ENCODE peak calls at places on chromosome 1, in five cellular contexts. L is body of pancreas, H is AG04450, W is PC-3, G is stomach. B is an unnamed sample.

GRCh38 chr1:107936498-107937481 is 28.2 kb downstream of the VAV3 start:
- DNase-seq in L (no peak), H (peak), W (peak), G (peak), B (peak)

GRCh38 chr1:23436520-23437354 is 12.2 kb upstream of the TCEA3 start:
- DNase-seq in L (peak), H (no peak), W (no peak), G (peak), B (peak)

GRCh38 chr1:181104790-181105133 is 16.3 kb downstream of the IER5 start:
- DNase-seq in L (peak), H (no peak), W (no peak), G (no peak), B (no peak)

GRCh38 chr1:240998024-240998423 is 359.0 kb downstream of the RGS7 start:
- DNase-seq in L (no peak), H (no peak), W (peak), G (no peak), B (no peak)

GRCh38 chr1:197304626-197305200 is 36.7 kb downstream of the CRB1 start:
- DNase-seq in L (no peak), H (no peak), W (no peak), G (no peak), B (no peak)

GRCh38 chr1:204637985-204638356 is 47.6 kb downstream of the LRRN2 start:
- DNase-seq in L (no peak), H (no peak), W (no peak), G (no peak), B (no peak)

GRCh38 chr1:90919900-90920299 is 101.9 kb downstream of the ZNF644 start:
- DNase-seq in L (no peak), H (no peak), W (no peak), G (no peak), B (no peak)

GRCh38 chr1:248821101-248821500 is 4.6 kb downstream of the SH3BP5L start:
- DNase-seq in L (no peak), H (no peak), W (peak), G (no peak), B (no peak)

GRCh38 chr1:64595871-64596515 is 126.1 kb downstream of the CACHD1 start:
- DNase-seq in L (no peak), H (no peak), W (no peak), G (no peak), B (no peak)

GRCh38 chr1:162847839-162848453 is 13.0 kb downstream of the CCDC190 start:
- DNase-seq in L (peak), H (peak), W (peak), G (peak), B (peak)

GRCh38 chr1:23590058-23590783 is 30.9 kb upstream of the ID3 start:
- DNase-seq in L (no peak), H (no peak), W (no peak), G (no peak), B (no peak)

GRCh38 chr1:159211331-159212136 is 6.9 kb downstream of the ACKR1 start:
- DNase-seq in L (peak), H (no peak), W (peak), G (peak), B (no peak)

GRCh38 chr1:187053876-187054275 is 225.1 kb downstream of the PLA2G4A start:
- DNase-seq in L (no peak), H (no peak), W (no peak), G (no peak), B (no peak)

GRCh38 chr1:67441183-67441582 is 11.0 kb upstream of the SERBP1 start:
- DNase-seq in L (peak), H (no peak), W (peak), G (peak), B (no peak)

GRCh38 chr1:99306644-99307043 is 42.4 kb downstream of the PLPPR4 start:
- DNase-seq in L (no peak), H (no peak), W (no peak), G (no peak), B (no peak)

GRCh38 chr1:92424376-92424775 is 62.3 kb downstream of the GFI1 start:
- DNase-seq in L (no peak), H (no peak), W (no peak), G (no peak), B (no peak)

GRCh38 chr1:8669608-8670335 is 147.7 kb downstream of the RERE start:
- DNase-seq in L (no peak), H (no peak), W (no peak), G (no peak), B (no peak)

GRCh38 chr1:17439250-17440073 is at the start of gene RCC2:
- DNase-seq in L (peak), H (peak), W (peak), G (peak), B (no peak)

GRCh38 chr1:39908534-39908933 is 6.8 kb upstream of the MYCL start:
- DNase-seq in L (no peak), H (no peak), W (no peak), G (no peak), B (no peak)

GRCh38 chr1:192824511-192824910 is 15.7 kb downstream of the RGS2 start:
- DNase-seq in L (no peak), H (no peak), W (no peak), G (no peak), B (no peak)

GRCh38 chr1:114901739-114902255 is 47.1 kb downstream of the SYCP1 start:
- DNase-seq in L (no peak), H (no peak), W (no peak), G (no peak), B (no peak)

GRCh38 chr1:151562661-151563060 is 22.6 kb downstream of the TUFT1 start:
- DNase-seq in L (no peak), H (no peak), W (no peak), G (no peak), B (no peak)

GRCh38 chr1:150332651-150333290 is 11.4 kb downstream of the PRPF3 start:
- DNase-seq in L (no peak), H (no peak), W (no peak), G (no peak), B (no peak)

GRCh38 chr1:210288106-210288505 is 40.6 kb upstream of the HHAT start:
- DNase-seq in L (no peak), H (no peak), W (no peak), G (no peak), B (no peak)

GRCh38 chr1:70140894-70141293 is 64.5 kb downstream of the LRRC40 start:
- DNase-seq in L (no peak), H (no peak), W (no peak), G (no peak), B (no peak)

GRCh38 chr1:222084996-222085395 is 343.1 kb upstream of the DUSP10 start:
- DNase-seq in L (no peak), H (no peak), W (no peak), G (no peak), B (no peak)

GRCh38 chr1:240797050-240797449 is 185.1 kb upstream of the GREM2 start:
- DNase-seq in L (no peak), H (no peak), W (peak), G (no peak), B (no peak)

GRCh38 chr1:32886012-32886827 is at the start of gene HPCA:
- DNase-seq in L (peak), H (no peak), W (peak), G (peak), B (no peak)

GRCh38 chr1:109267743-109268300 is 15.1 kb downstream of the PSRC1 start:
- DNase-seq in L (no peak), H (no peak), W (no peak), G (no peak), B (no peak)

GRCh38 chr1:34982820-34983376 is 2.2 kb downstream of the TMEM35B start:
- DNase-seq in L (no peak), H (no peak), W (no peak), G (no peak), B (no peak)

GRCh38 chr1:201456499-201457309 is 12.3 kb downstream of the PHLDA3 start:
- DNase-seq in L (peak), H (peak), W (peak), G (no peak), B (no peak)

GRCh38 chr1:53470155-53470554 is 11.0 kb downstream of the DMRTB1 start:
- DNase-seq in L (peak), H (peak), W (no peak), G (peak), B (peak)

GRCh38 chr1:210251680-210252490 is 19.3 kb downstream of the SERTAD4 start:
- DNase-seq in L (no peak), H (no peak), W (no peak), G (peak), B (no peak)

GRCh38 chr1:220791287-220791686 is 4.6 kb downstream of the MTARC1 start:
- DNase-seq in L (no peak), H (no peak), W (no peak), G (no peak), B (no peak)

GRCh38 chr1:237873487-237873927 is 17.2 kb downstream of the ZP4 start:
- DNase-seq in L (no peak), H (no peak), W (peak), G (no peak), B (peak)

GRCh38 chr1:190124068-190124467 is 353.6 kb downstream of the BRINP3 start:
- DNase-seq in L (no peak), H (no peak), W (peak), G (no peak), B (no peak)

GRCh38 chr1:22711071-22711470 is 432 bp downstream of the EPHB2 start:
- DNase-seq in L (no peak), H (no peak), W (no peak), G (no peak), B (no peak)

GRCh38 chr1:172041689-172042088 is 200.4 kb downstream of the DNM3 start:
- DNase-seq in L (no peak), H (no peak), W (peak), G (no peak), B (no peak)

GRCh38 chr1:113042336-113043143 is 30.5 kb upstream of the LRIG2 start:
- DNase-seq in L (peak), H (peak), W (peak), G (peak), B (peak)

DNA sequence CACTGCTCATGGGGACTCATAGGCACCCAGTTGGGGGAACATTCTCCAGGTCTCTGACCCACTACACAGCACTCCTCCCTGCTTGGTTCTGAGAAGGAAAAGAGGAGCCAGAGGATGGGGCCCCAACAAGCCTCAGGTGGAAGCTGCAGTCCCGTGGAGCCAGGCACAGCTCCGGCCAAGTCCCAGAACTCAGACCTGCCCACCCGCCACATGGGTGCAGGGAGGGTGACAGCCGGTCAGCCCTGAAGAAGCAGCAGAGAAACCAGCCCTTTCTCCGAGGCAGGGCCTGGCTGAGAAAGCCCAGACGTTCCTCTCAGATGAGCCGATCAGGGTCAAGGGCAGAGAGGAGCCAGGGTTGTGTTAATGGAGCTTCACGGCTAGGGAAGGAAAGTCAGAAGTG is 106.5 kb downstream of the PRDM16 start:
- DNase-seq in L (no peak), H (no peak), W (no peak), G (no peak), B (no peak)
- H3K4me3 ChIP-seq in L (no peak), H (no peak), W (no peak), G (no peak), B (no peak)

GRCh38 chr1:206563367-206563953 is 48.8 kb downstream of the EIF2D start:
- DNase-seq in L (no peak), H (no peak), W (no peak), G (no peak), B (no peak)
- H3K4me3 ChIP-seq in L (no peak), H (no peak), W (no peak), G (no peak), B (no peak)

DNA sequence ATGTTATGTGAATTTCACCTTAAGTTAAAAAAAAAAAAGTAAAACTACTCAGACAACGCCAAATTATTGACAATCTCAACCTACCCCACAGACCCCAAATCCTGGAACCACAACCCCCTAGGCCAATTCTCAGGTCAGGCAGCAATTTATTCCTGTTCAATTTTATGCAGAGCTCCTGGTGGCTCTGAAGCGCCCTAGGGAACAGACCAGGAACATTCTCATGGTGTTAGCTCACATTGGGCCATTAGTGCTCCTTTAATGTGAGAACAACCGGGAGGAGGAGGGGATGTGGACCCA is 442 bp upstream of the PSEN2 start:
- DNase-seq in L (no peak), H (no peak), W (no peak), G (no peak), B (no peak)
- H3K4me3 ChIP-seq in L (no peak), H (peak), W (peak), G (peak), B (peak)

GRCh38 chr1:218827486-218827885 is 346.2 kb upstream of the LYPLAL1 start:
- DNase-seq in L (no peak), H (no peak), W (no peak), G (no peak), B (no peak)

GRCh38 chr1:218823291-218823900 is 350.3 kb upstream of the LYPLAL1 start:
- DNase-seq in L (no peak), H (peak), W (peak), G (no peak), B (no peak)

GRCh38 chr1:218829143-218829542 is 344.5 kb upstream of the LYPLAL1 start:
- DNase-seq in L (no peak), H (no peak), W (peak), G (no peak), B (no peak)

GRCh38 chr1:218828125-218828650 is 345.5 kb upstream of the LYPLAL1 start:
- DNase-seq in L (no peak), H (no peak), W (peak), G (no peak), B (no peak)
- H3K4me3 ChIP-seq in L (no peak), H (no peak), W (no peak), G (no peak), B (no peak)

DNA sequence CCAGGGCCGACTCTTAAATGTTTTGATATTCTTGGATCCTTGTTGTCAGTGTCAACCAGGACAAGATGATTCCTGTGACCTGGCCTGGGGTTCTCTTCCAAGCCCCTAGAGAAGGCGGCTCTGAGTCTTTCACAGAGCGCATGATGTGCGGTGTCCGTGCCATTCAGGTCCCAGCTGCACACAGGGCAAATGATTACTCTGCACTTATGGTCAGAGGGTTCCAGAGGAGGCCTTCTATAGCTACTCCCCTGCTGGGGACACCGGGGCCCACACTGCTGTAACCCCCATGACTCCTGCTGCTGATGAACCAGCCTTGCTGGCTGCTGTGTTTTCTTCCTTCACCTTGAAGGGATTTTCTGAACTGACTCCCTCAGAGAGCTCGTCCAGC is 1.4 kb downstream of the PTGFRN start:
- DNase-seq in L (peak), H (no peak), W (no peak), G (no peak), B (no peak)
- H3K4me3 ChIP-seq in L (peak), H (no peak), W (peak), G (peak), B (peak)

DNA sequence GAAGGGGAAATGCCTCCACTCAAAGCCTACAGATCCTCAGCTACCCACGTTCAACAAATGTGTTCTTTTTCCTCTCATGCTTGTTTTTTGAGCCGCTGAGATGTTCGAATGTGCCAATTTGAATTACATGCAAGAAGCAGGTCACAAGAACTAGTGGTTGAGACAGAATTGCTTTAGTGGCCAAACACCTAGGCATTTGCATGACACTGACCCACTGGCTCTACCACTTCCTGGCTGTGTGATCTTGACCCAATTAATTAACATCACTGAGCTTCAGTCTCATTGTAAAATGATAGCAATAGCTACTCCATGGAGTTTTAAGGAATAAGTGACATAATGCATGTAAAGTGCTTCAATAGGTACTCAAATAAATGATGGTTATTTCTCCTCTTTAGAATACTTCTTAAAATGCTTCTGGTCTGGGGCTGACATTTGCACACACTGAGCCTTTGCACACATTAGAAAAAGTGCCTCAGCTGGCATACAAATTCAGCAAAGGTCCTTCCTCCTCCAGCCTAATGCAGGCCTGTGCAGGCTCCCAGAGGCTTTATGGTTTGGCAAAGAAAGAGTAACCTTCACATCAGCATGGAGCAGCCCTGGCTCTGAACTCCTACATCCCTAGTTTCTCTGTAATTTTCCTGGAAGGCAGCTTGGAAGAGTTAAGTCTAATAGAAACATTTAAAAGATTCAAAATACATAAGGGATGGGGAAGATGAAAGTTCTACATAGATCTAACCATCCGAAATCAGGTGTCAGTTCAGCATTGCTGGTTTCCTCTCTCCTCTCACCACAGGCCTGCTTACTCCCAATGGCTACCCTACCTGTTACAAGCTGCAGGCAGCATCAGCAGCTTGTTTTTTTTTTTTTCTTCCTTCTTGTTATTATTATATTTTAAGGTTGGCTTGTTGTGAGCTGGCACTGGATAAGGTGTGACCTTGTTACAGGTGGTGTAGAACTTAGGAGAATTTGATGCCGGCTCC is 107.4 kb downstream of the TBX19 start:
- DNase-seq in L (no peak), H (no peak), W (no peak), G (no peak), B (no peak)
- H3K4me3 ChIP-seq in L (no peak), H (no peak), W (peak), G (no peak), B (no peak)